ENCODE peak calls at places on chromosome 10, in eight cellular contexts. S is HCT116; W is hepatocyte; U is tibial nerve; V is stomach; Q is K562; P is CD8-positive, alpha-beta T cell; O is left ventricle myocardium inferior. F is an unnamed sample. For H3K27me3 and H3K4me1, the result is how much of the 10 kb centered on the place peaks cover.

GRCh38 chr10:74394416-74394969 is 243.5 kb downstream of the ADK start:
- DNase-seq in S (no peak), W (no peak), U (no peak), V (no peak), Q (no peak), P (no peak), O (no peak), F (no peak)

GRCh38 chr10:61752111-61753011 is 89.6 kb downstream of the CABCOCO1 start:
- DNase-seq in S (peak), W (peak), U (no peak), V (no peak), Q (no peak), P (no peak), O (no peak), F (no peak)

GRCh38 chr10:64219271-64220025 is 698.2 kb downstream of the REEP3 start:
- DNase-seq in S (no peak), W (no peak), U (no peak), V (no peak), Q (no peak), P (no peak), O (no peak), F (no peak)

GRCh38 chr10:35774109-35774508 is 132.0 kb upstream of the FZD8 start:
- DNase-seq in S (no peak), W (no peak), U (no peak), V (no peak), Q (no peak), P (no peak), O (no peak), F (no peak)

GRCh38 chr10:122323941-122324675 is 50.4 kb upstream of the PLEKHA1 start:
- DNase-seq in S (no peak), W (no peak), U (no peak), V (no peak), Q (no peak), P (no peak), O (no peak), F (no peak)

GRCh38 chr10:43970747-43971146 is 322.1 kb upstream of the ZNF32 start:
- DNase-seq in S (no peak), W (no peak), U (no peak), V (no peak), Q (no peak), P (no peak), O (no peak), F (no peak)

GRCh38 chr10:30691601-30692015 is 62.1 kb upstream of the LYZL2 start:
- DNase-seq in S (no peak), W (no peak), U (no peak), V (no peak), Q (no peak), P (no peak), O (no peak), F (no peak)

GRCh38 chr10:86936661-86937501 is 20.5 kb downstream of the MMRN2 start:
- DNase-seq in S (no peak), W (no peak), U (no peak), V (peak), Q (no peak), P (no peak), O (no peak), F (peak)

GRCh38 chr10:15325243-15326002 is 45.7 kb downstream of the FAM171A1 start:
- DNase-seq in S (peak), W (no peak), U (no peak), V (no peak), Q (peak), P (no peak), O (no peak), F (no peak)

GRCh38 chr10:118544401-118544948 is 51.0 kb downstream of the PRLHR start:
- DNase-seq in S (no peak), W (no peak), U (no peak), V (no peak), Q (no peak), P (no peak), O (no peak), F (no peak)

GRCh38 chr10:116708386-116708785 is 34.0 kb downstream of the HSPA12A start:
- DNase-seq in S (no peak), W (no peak), U (no peak), V (no peak), Q (no peak), P (no peak), O (no peak), F (no peak)

GRCh38 chr10:49539320-49539885 is 482 bp upstream of the ERCC6 start:
- DNase-seq in S (peak), W (peak), U (peak), V (peak), Q (peak), P (no peak), O (peak), F (no peak)

GRCh38 chr10:52488606-52489485 is 174.8 kb downstream of the DKK1 start:
- DNase-seq in S (no peak), W (peak), U (peak), V (no peak), Q (no peak), P (no peak), O (no peak), F (no peak)

GRCh38 chr10:11743461-11744338 is 1.5 kb downstream of the ECHDC3 start:
- DNase-seq in S (no peak), W (no peak), U (no peak), V (no peak), Q (no peak), P (no peak), O (no peak), F (no peak)

GRCh38 chr10:30758341-30758740 is 128.8 kb upstream of the LYZL2 start:
- DNase-seq in S (no peak), W (no peak), U (no peak), V (no peak), Q (no peak), P (no peak), O (no peak), F (no peak)

GRCh38 chr10:123331438-123331837 is 177.2 kb downstream of the BUB3 start:
- DNase-seq in S (no peak), W (peak), U (no peak), V (no peak), Q (no peak), P (no peak), O (no peak), F (no peak)

DNA sequence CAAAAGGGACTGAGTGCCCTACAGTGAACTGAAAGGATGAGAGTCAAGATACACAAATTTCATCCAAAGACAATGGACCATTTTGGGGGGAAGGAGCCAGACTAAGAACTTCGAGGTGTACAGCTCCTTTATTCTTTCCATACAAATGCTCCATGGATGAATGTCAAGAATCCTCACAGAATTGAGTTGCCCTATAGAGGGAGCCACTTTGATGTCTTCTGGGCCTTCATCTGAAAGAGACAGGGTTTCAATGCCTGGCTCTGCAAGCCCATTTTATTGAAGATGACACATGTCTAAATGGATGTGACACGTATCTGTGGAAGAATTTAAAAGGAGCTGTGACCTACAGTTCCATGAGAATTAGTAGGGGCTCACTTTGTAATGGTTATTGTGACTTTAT is 32.0 kb upstream of the NRG3 start:
- DNase-seq in S (no peak), W (no peak), U (no peak), V (no peak), Q (no peak), P (no peak), O (no peak), F (no peak)
- TF ChIP-seq CTCF in S (no peak), W (no peak), U (no peak), V (no peak), Q (no peak), P (no peak), O (no peak), F (no peak)

GRCh38 chr10:58066979-58067378 is 200.7 kb downstream of the IPMK start:
- DNase-seq in S (no peak), W (no peak), U (no peak), V (no peak), Q (no peak), P (no peak), O (no peak), F (no peak)
- H3K27me3 ChIP-seq in S (under half), W (under half), U (under half), V (under half), Q (under half), P (under half), O (under half), F (under half)

GRCh38 chr10:71979692-71980062 is 15.5 kb downstream of the CHST3 start:
- DNase-seq in S (no peak), W (no peak), U (no peak), V (no peak), Q (no peak), P (no peak), O (no peak), F (no peak)
- H3K4me1 ChIP-seq in S (under half), W (half or more), U (half or more), V (half or more), Q (under half), P (under half), O (half or more), F (under half)

DNA sequence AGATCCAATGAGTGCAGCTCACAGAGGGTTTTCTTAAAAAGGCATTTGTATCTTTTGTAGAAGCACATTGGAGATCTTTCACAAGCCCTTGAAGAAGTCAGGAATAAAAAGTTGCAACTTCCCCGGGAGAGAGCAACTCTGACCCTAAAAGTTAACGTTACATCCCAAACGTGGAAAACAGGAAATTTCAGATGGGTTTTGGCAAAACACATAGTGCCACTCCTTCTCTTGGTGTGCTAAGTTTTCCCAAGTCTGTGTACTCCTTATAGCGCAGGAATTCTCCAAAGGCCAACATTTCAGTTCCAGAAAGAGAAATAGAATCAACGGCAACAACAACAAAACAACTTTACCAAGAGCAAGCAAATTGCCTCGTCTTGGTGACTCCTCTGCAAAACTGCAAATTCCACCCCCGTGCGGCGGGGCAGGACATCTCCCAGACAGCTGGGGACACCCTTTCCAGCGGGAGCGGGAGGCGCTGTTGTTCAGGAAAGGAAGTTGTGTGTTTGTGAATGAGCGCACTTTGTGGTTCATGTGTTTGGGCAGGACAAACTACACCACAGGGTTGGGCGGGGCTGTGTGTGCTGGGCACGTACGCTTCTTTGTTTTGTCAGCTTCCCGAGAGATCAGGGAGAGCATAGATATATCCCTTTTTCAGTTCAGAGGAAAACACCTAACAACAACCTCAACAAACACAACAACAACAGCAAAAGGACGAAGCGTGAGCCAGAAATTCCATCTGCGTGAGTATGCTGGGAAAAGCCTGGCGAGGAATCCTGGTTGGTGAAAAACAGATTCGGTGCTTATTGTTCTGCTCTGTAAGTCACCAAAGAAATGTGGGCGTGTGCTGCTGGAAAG is 294.7 kb upstream of the PITRM1 start:
- DNase-seq in S (peak), W (peak), U (peak), V (peak), Q (no peak), P (no peak), O (peak), F (no peak)
- TF ChIP-seq CTCF in S (peak), W (peak), U (peak), V (no peak), Q (peak), P (no peak), O (peak), F (no peak)

GRCh38 chr10:132351611-132352010 is 19.6 kb downstream of the LRRC27 start:
- DNase-seq in S (no peak), W (no peak), U (no peak), V (no peak), Q (no peak), P (no peak), O (no peak), F (peak)
- H3K27me3 ChIP-seq in S (under half), W (under half), U (under half), V (under half), Q (under half), P (under half), O (under half), F (under half)

GRCh38 chr10:93435621-93436385 is 46.3 kb downstream of the MYOF start:
- DNase-seq in S (no peak), W (peak), U (no peak), V (no peak), Q (no peak), P (no peak), O (no peak), F (no peak)
- H3K4me1 ChIP-seq in S (half or more), W (under half), U (under half), V (half or more), Q (under half), P (under half), O (half or more), F (under half)

DNA sequence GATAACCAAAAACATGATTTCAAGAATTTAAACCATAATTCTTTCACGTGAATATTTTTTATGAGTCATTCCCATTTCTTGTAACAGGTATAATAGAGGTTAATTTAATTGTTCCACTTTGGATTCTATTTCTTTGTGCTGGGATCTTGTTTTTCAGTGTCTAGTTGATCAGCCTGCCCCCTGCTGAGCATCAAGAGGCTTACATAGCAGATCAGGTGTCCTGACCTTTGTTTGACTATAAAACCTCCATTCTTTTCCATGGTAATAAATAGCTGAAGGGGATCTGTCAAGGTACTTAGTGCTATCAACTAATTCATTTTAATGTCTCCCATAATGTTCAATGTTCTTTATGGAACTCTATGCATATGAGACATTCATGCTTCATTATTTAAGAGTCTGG is 4.9 kb downstream of the COL17A1 start:
- DNase-seq in S (peak), W (peak), U (no peak), V (no peak), Q (peak), P (no peak), O (no peak), F (no peak)
- TF ChIP-seq CTCF in S (peak), W (peak), U (no peak), V (no peak), Q (peak), P (no peak), O (peak), F (peak)

F was measured in pancreas.